ENCODE peak calls at places on chromosomes 2 and 18, in ten cellular contexts. D, S, V, R, Y, F, M, L, I and H are unnamed samples.

GRCh38 chr2:216315817-216316603 is 56.3 kb downstream of the MARCHF4 start:
- DNase-seq in I (peak), V (no peak), D (no peak), S (peak), L (peak), F (no peak), Y (peak), M (no peak), R (peak), H (no peak)

GRCh38 chr2:73268831-73269685 is 15.2 kb downstream of the FBXO41 start:
- DNase-seq in S (peak), D (no peak), F (no peak), V (no peak), I (peak), R (no peak), M (no peak), L (peak), Y (peak), H (peak)

GRCh38 chr2:166516712-166517303 is 22.8 kb upstream of the SCN7A start:
- DNase-seq in M (no peak), S (peak), D (no peak), F (no peak), V (peak), R (no peak), I (peak), Y (peak), L (peak), H (no peak)

GRCh38 chr18:8610442-8610801 is 1.2 kb downstream of the RAB12 start:
- DNase-seq in D (no peak), M (no peak), F (no peak), L (peak), I (peak), S (peak), Y (peak), R (peak), V (no peak), H (no peak)

GRCh38 chr18:6929370-6930102 is 188.1 kb downstream of the LAMA1 start:
- DNase-seq in M (no peak), L (no peak), V (no peak), F (no peak), Y (peak), R (no peak), D (no peak), S (no peak), I (no peak), H (no peak)

GRCh38 chr18:73688161-73688560 is 459.5 kb downstream of the FBXO15 start:
- DNase-seq in M (no peak), L (no peak), R (no peak), I (no peak), S (no peak), D (no peak), Y (no peak), F (no peak), V (no peak), H (no peak)

GRCh38 chr18:58980991-58981390 is 116.3 kb downstream of the ZNF532 start:
- DNase-seq in F (no peak), S (no peak), I (peak), D (no peak), L (no peak), M (no peak), V (no peak), Y (no peak), R (peak), H (no peak)

GRCh38 chr2:108268001-108268400 is 20.7 kb upstream of the SULT1C2 start:
- DNase-seq in V (no peak), L (no peak), M (peak), Y (peak), I (peak), R (peak), D (no peak), S (no peak), F (peak), H (no peak)

GRCh38 chr18:79245517-79246001 is 150.2 kb upstream of the NFATC1 start:
- DNase-seq in D (no peak), I (peak), R (no peak), L (no peak), S (no peak), M (no peak), V (no peak), F (no peak), Y (no peak), H (no peak)

GRCh38 chr2:44016282-44016681 is 20.5 kb upstream of the LRPPRC start:
- DNase-seq in V (no peak), D (no peak), Y (peak), I (peak), S (peak), R (peak), L (peak), F (no peak), M (no peak), H (no peak)

GRCh38 chr2:136141510-136142154 is 23.7 kb upstream of the CXCR4 start:
- DNase-seq in M (no peak), L (peak), R (no peak), F (no peak), I (peak), V (no peak), S (peak), Y (no peak), D (no peak), H (no peak)

GRCh38 chr2:46460241-46460921 is 19.0 kb upstream of the TMEM247 start:
- DNase-seq in Y (peak), D (no peak), I (no peak), F (no peak), L (no peak), V (peak), S (no peak), M (no peak), R (no peak), H (no peak)

GRCh38 chr2:30145826-30146336 is 926 bp upstream of the YPEL5 start:
- DNase-seq in D (no peak), R (peak), Y (peak), S (no peak), F (no peak), L (no peak), V (no peak), I (no peak), M (no peak), H (no peak)

GRCh38 chr18:35502062-35502461 is 4.3 kb upstream of the INO80C start:
- DNase-seq in L (no peak), I (no peak), D (peak), R (no peak), S (peak), M (no peak), Y (no peak), V (no peak), F (no peak), H (no peak)

GRCh38 chr2:237998530-237998929 is 31.7 kb downstream of the UBE2F start:
- DNase-seq in I (no peak), M (no peak), F (peak), R (no peak), S (peak), Y (peak), V (no peak), D (no peak), L (peak), H (no peak)

GRCh38 chr2:120422761-120423160 is 76.8 kb downstream of the INHBB start:
- DNase-seq in S (no peak), V (no peak), D (peak), I (no peak), M (no peak), R (no peak), Y (no peak), L (no peak), F (no peak), H (no peak)

GRCh38 chr2:42107249-42108042 is 59.6 kb downstream of the PKDCC start:
- DNase-seq in I (no peak), L (no peak), M (no peak), S (no peak), R (no peak), D (no peak), F (no peak), Y (no peak), V (no peak), H (no peak)

GRCh38 chr2:172233947-172234715 is 131.4 kb upstream of the DLX2 start:
- DNase-seq in V (no peak), R (no peak), S (no peak), D (no peak), L (no peak), M (no peak), I (no peak), Y (no peak), F (no peak), H (no peak)

GRCh38 chr2:112793449-112793978 is 9.2 kb upstream of the IL1A start:
- DNase-seq in D (peak), R (peak), L (no peak), M (no peak), Y (peak), S (peak), I (peak), F (no peak), V (no peak), H (no peak)

GRCh38 chr2:8125741-8126691 is 555.8 kb upstream of the ID2 start:
- DNase-seq in V (no peak), Y (peak), F (no peak), L (peak), S (no peak), I (peak), M (no peak), D (no peak), R (no peak), H (no peak)

GRCh38 chr2:68889500-68889899 is 18.3 kb upstream of the BMP10 start:
- DNase-seq in Y (peak), F (no peak), M (no peak), I (no peak), V (no peak), R (no peak), L (no peak), S (no peak), D (no peak), H (no peak)

GRCh38 chr2:26172189-26172865 is 561 bp upstream of the GAREM2 start:
- DNase-seq in F (no peak), I (no peak), R (no peak), V (no peak), L (peak), D (no peak), S (no peak), Y (no peak), M (no peak), H (no peak)

GRCh38 chr2:145158051-145158586 is 638.2 kb upstream of the ZEB2 start:
- DNase-seq in R (peak), Y (peak), M (peak), I (peak), S (peak), L (peak), D (no peak), F (peak), V (peak), H (no peak)

GRCh38 chr2:99891358-99891757 is 251.0 kb downstream of the AFF3 start:
- DNase-seq in F (no peak), L (no peak), R (no peak), V (no peak), D (no peak), M (no peak), S (no peak), I (no peak), Y (no peak), H (no peak)

GRCh38 chr2:28405537-28405936 is 12.9 kb downstream of the FOSL2 start:
- DNase-seq in Y (no peak), D (peak), R (no peak), M (no peak), L (no peak), V (no peak), S (no peak), F (no peak), I (no peak), H (no peak)

GRCh38 chr2:145123606-145124005 is 603.7 kb upstream of the ZEB2 start:
- DNase-seq in F (no peak), V (peak), D (no peak), I (peak), S (no peak), R (peak), Y (peak), L (peak), M (no peak), H (no peak)

GRCh38 chr2:62409442-62409841 is 96.6 kb downstream of the TMEM17 start:
- DNase-seq in F (no peak), Y (no peak), R (no peak), S (peak), V (no peak), I (peak), D (no peak), L (no peak), M (no peak), H (no peak)

GRCh38 chr2:1544478-1545069 is 131.3 kb downstream of the TPO start:
- DNase-seq in V (no peak), L (no peak), I (peak), D (no peak), F (no peak), R (peak), Y (peak), S (peak), M (no peak), H (no peak)

GRCh38 chr2:119469661-119470297 is 38.1 kb downstream of the TMEM37 start:
- DNase-seq in I (no peak), R (no peak), F (no peak), M (no peak), V (no peak), S (no peak), Y (no peak), L (no peak), D (no peak), H (no peak)

GRCh38 chr2:55961318-55961911 is 37.8 kb upstream of the EFEMP1 start:
- DNase-seq in F (peak), V (no peak), M (no peak), S (peak), Y (peak), D (no peak), L (peak), I (peak), R (peak), H (no peak)

GRCh38 chr18:51006061-51006818 is 23.8 kb upstream of the SMAD4 start:
- DNase-seq in R (no peak), S (no peak), Y (no peak), I (no peak), D (no peak), F (no peak), M (no peak), L (no peak), V (no peak), H (no peak)
- TF ChIP-seq CTCF in R (no peak), S (no peak), Y (no peak), I (no peak), D (no peak), F (no peak), M (no peak), L (no peak), V (no peak), H (no peak)

GRCh38 chr2:127003028-127003800 is 103.7 kb downstream of the BIN1 start:
- DNase-seq in F (no peak), L (peak), V (no peak), M (no peak), S (no peak), I (no peak), D (no peak), Y (no peak), R (no peak), H (no peak)
- TF ChIP-seq CTCF in F (no peak), L (peak), V (no peak), M (no peak), S (no peak), I (no peak), D (no peak), Y (no peak), R (no peak), H (no peak)

GRCh38 chr2:232698552-232699091 is 1.5 kb downstream of the GIGYF2 start:
- DNase-seq in V (no peak), M (no peak), R (peak), Y (peak), S (no peak), F (no peak), L (no peak), D (no peak), I (no peak), H (no peak)

GRCh38 chr2:232699110-232699509 is 2.0 kb downstream of the GIGYF2 start:
- DNase-seq in M (no peak), L (no peak), R (no peak), F (no peak), I (no peak), S (peak), Y (no peak), V (no peak), D (no peak), H (no peak)

GRCh38 chr2:232696609-232697058 is 497 bp upstream of the GIGYF2 start:
- DNase-seq in S (no peak), Y (no peak), D (no peak), L (no peak), I (no peak), V (no peak), R (no peak), M (no peak), F (no peak), H (no peak)

GRCh38 chr2:232697807-232698110 is 628 bp downstream of the GIGYF2 start:
- DNase-seq in S (no peak), F (no peak), M (no peak), L (no peak), R (no peak), I (no peak), V (no peak), Y (no peak), D (no peak), H (no peak)

GRCh38 chr2:232697059-232697806 is at the start of gene GIGYF2:
- DNase-seq in R (peak), V (peak), M (peak), S (peak), F (peak), D (peak), I (peak), L (peak), Y (peak), H (peak)
- TF ChIP-seq CTCF in R (no peak), V (no peak), M (peak), S (no peak), F (no peak), D (no peak), I (no peak), L (no peak), Y (no peak), H (no peak)

DNA sequence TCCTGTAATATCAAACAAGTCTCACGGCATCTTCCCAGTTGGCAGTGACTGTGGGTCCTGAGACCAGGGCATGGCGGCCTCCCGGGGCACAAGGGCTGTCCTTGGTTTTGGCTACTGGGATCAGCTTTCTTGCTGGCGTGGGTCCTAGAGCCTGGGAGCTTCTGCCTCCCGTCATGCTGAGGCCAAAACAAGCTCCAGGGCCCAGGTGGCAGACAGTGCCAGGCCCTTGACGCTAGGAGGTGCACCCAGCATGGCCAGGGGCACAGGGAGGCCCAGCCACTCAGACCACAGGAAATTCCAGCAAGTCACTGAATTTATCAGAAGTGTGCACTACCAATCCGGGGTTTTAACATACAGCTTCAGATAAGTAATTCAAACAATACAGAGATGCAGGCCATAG is 184.7 kb downstream of the EIPR1 start:
- DNase-seq in S (no peak), R (no peak), F (no peak), D (no peak), V (no peak), Y (peak), L (no peak), M (no peak), I (no peak), H (no peak)
- TF ChIP-seq CTCF in S (no peak), R (no peak), F (no peak), D (no peak), V (no peak), Y (peak), L (no peak), M (no peak), I (no peak), H (no peak)

DNA sequence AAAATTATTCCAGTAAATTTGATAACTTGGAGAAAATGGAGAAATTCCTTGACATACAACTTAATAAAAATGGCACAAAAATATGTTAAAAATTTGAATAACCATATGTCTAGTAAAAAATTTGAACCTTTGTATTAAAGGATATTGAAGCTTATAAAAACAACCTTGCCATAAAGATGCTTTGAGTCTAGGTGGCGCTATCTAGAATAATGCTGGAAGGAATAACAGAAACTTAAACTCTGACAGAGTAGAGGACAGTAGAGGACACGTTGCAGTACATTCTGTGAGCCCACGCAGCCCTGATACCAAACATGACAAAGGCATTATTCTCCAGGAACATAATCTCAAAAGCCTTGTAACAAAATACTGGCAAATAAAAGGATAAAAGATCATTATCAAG is 44.7 kb upstream of the ALKAL2 start:
- DNase-seq in I (no peak), M (no peak), F (no peak), S (no peak), Y (no peak), R (no peak), D (no peak), L (no peak), V (no peak), H (no peak)
- TF ChIP-seq CTCF in I (no peak), M (no peak), F (no peak), S (no peak), Y (no peak), R (no peak), D (no peak), L (no peak), V (no peak), H (peak)